ENCODE peak calls at places on chromosomes 11 and 22, in five cellular contexts. One of them, this sample, is unnamed. For H3K4me1, the result is how much of the 10 kb centered on the place peaks cover.

GRCh38 chr11:32094931-32095330 is 4.1 kb downstream of the RCN1 start:
- DNase-seq in IMR-90: no peak
- DNase-seq in prostate gland: no peak
- DNase-seq in small intestine: no peak
- DNase-seq in A549: no peak
- DNase-seq in this sample: no peak

GRCh38 chr11:70055444-70055843 is 22.7 kb upstream of the ANO1 start:
- DNase-seq in IMR-90: no peak
- DNase-seq in prostate gland: no peak
- DNase-seq in small intestine: no peak
- DNase-seq in A549: no peak
- DNase-seq in this sample: no peak

GRCh38 chr22:38267086-38267485 is 5.7 kb downstream of the TMEM184B start:
- DNase-seq in A549: no peak
- DNase-seq in IMR-90: peak
- DNase-seq in small intestine: no peak
- DNase-seq in prostate gland: no peak
- DNase-seq in this sample: no peak

GRCh38 chr11:1528710-1529109 is 42.1 kb upstream of the MOB2 start:
- DNase-seq in small intestine: no peak
- DNase-seq in prostate gland: no peak
- DNase-seq in A549: no peak
- DNase-seq in IMR-90: no peak
- DNase-seq in this sample: no peak

GRCh38 chr11:56642339-56642738 is at the start of gene OR5AP2:
- DNase-seq in small intestine: no peak
- DNase-seq in A549: no peak
- DNase-seq in IMR-90: no peak
- DNase-seq in prostate gland: no peak
- DNase-seq in this sample: no peak

GRCh38 chr11:11641581-11641980 is 19.8 kb upstream of the GALNT18 start:
- DNase-seq in prostate gland: no peak
- DNase-seq in A549: no peak
- DNase-seq in IMR-90: no peak
- DNase-seq in small intestine: no peak
- DNase-seq in this sample: no peak

GRCh38 chr11:60338053-60338452 is 11.0 kb downstream of the MS4A6E start:
- DNase-seq in small intestine: no peak
- DNase-seq in IMR-90: no peak
- DNase-seq in A549: no peak
- DNase-seq in prostate gland: no peak
- DNase-seq in this sample: no peak

GRCh38 chr11:92475824-92476223 is 251.2 kb downstream of the FAT3 start:
- DNase-seq in IMR-90: no peak
- DNase-seq in small intestine: no peak
- DNase-seq in prostate gland: no peak
- DNase-seq in A549: no peak
- DNase-seq in this sample: no peak

GRCh38 chr11:9974375-9974774 is 310.5 kb downstream of the SWAP70 start:
- DNase-seq in A549: no peak
- DNase-seq in prostate gland: no peak
- DNase-seq in IMR-90: no peak
- DNase-seq in small intestine: no peak
- DNase-seq in this sample: no peak

GRCh38 chr11:117585631-117586030 is 211.4 kb downstream of the DSCAML1 start:
- DNase-seq in small intestine: no peak
- DNase-seq in A549: no peak
- DNase-seq in IMR-90: no peak
- DNase-seq in prostate gland: no peak
- DNase-seq in this sample: no peak

GRCh38 chr11:117586392-117586791 is 210.6 kb downstream of the DSCAML1 start:
- DNase-seq in prostate gland: no peak
- DNase-seq in IMR-90: no peak
- DNase-seq in small intestine: no peak
- DNase-seq in A549: no peak
- DNase-seq in this sample: no peak

GRCh38 chr11:117582491-117582890 is 214.5 kb downstream of the DSCAML1 start:
- DNase-seq in A549: no peak
- DNase-seq in small intestine: no peak
- DNase-seq in prostate gland: no peak
- DNase-seq in IMR-90: no peak
- DNase-seq in this sample: no peak

GRCh38 chr11:117583063-117583801 is 213.8 kb downstream of the DSCAML1 start:
- DNase-seq in prostate gland: no peak
- DNase-seq in small intestine: no peak
- DNase-seq in A549: no peak
- DNase-seq in IMR-90: no peak
- DNase-seq in this sample: no peak

GRCh38 chr11:117584056-117584830 is 212.8 kb downstream of the DSCAML1 start:
- DNase-seq in prostate gland: no peak
- DNase-seq in small intestine: peak
- DNase-seq in A549: no peak
- DNase-seq in IMR-90: peak
- DNase-seq in this sample: no peak
- H3K27ac ChIP-seq in prostate gland: no peak
- H3K27ac ChIP-seq in small intestine: no peak
- H3K27ac ChIP-seq in A549: no peak
- H3K27ac ChIP-seq in IMR-90: no peak
- H3K27ac ChIP-seq in this sample: no peak

GRCh38 chr11:106082096-106082495 is 4.6 kb downstream of the AASDHPPT start:
- DNase-seq in A549: no peak
- DNase-seq in small intestine: no peak
- DNase-seq in prostate gland: no peak
- DNase-seq in IMR-90: no peak
- DNase-seq in this sample: no peak
- H3K4me1 ChIP-seq in A549: under half
- H3K4me1 ChIP-seq in small intestine: under half
- H3K4me1 ChIP-seq in prostate gland: under half
- H3K4me1 ChIP-seq in IMR-90: under half
- H3K4me1 ChIP-seq in this sample: under half

GRCh38 chr11:44709966-44710365 is 16.8 kb upstream of the TSPAN18 start:
- DNase-seq in prostate gland: no peak
- DNase-seq in A549: no peak
- DNase-seq in small intestine: no peak
- DNase-seq in IMR-90: peak
- DNase-seq in this sample: no peak
- H3K4me3 ChIP-seq in prostate gland: no peak
- H3K4me3 ChIP-seq in A549: no peak
- H3K4me3 ChIP-seq in small intestine: no peak
- H3K4me3 ChIP-seq in IMR-90: no peak
- H3K4me3 ChIP-seq in this sample: no peak

DNA sequence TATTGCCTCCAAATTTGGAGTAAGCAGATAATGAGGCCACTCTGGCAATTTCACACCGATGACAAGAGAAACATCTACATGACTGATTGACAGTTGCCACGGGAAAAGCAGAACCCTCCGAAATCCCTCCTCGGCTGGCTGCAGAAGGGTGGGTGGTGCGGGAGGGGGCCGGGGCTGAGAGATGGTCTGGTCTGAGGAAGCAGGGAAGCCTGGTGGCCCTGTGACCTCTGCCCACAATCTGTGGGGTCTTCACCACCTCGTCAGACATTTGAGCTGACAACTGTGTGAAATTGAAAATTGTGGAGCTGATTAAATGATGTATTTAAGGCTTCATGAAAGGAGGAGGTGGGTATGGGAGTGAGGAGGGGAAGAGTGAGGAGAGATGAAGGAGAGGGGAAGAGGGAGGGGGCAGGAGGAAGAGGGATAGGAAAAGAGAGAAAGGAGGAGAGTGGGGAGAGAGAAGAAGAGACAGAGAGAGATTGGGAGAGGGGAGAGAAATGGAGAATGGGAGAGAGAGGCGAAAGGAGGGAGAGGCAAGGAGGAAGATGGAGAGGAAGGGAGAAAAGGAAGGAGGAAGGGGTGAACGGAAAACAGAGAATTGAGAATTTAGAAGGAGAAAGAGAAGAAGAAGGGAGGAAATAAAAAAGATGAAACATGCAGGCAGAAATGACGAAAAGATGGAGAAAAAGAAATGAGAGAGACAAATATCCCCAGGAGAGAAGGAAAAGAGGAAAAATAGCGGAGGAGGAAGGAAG is 503.0 kb downstream of the MN1 start:
- DNase-seq in IMR-90: no peak
- DNase-seq in prostate gland: no peak
- DNase-seq in A549: no peak
- DNase-seq in small intestine: no peak
- DNase-seq in this sample: no peak
- H3K27ac ChIP-seq in IMR-90: no peak
- H3K27ac ChIP-seq in prostate gland: no peak
- H3K27ac ChIP-seq in A549: peak
- H3K27ac ChIP-seq in small intestine: no peak
- H3K27ac ChIP-seq in this sample: no peak

DNA sequence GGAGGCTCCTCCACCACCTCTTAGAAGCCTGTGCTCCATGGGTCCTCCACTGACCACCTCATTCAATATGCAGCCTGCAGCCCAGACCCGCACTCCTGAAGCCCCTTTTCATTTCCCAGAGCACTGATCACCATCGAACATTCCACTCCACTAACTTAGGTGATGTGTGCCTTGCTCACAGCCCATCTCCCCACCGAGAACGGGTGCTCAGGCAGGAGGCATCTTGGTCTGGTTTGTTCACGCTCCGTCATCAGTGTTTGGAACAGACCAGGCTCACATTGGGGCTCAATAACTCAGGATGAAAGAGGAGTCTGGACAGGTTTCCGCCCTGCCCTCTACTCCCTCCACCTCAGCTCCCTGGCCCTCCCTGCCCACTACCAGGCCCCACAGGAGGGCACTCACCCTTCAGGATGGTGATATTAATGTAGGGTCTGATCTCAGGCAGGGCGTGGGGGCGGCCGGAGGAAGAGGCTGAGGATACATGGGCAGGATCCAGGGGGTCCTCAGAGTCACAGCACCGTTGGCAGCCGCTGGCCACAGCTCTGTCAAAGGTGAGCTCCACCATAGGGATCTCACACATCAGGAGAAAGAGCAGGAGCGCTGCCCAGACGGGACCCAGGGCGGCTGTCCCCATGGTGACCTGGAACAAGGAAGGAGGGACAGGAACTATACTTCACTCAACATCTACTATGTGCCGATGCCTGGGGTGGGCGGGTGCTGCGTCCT is 3.1 kb downstream of the C1QTNF6 start:
- DNase-seq in prostate gland: no peak
- DNase-seq in A549: no peak
- DNase-seq in small intestine: no peak
- DNase-seq in IMR-90: no peak
- DNase-seq in this sample: no peak
- H3K4me1 ChIP-seq in prostate gland: under half
- H3K4me1 ChIP-seq in A549: half or more
- H3K4me1 ChIP-seq in small intestine: under half
- H3K4me1 ChIP-seq in IMR-90: under half
- H3K4me1 ChIP-seq in this sample: under half

This sample was measured in naive thymus-derived CD4-positive, alpha-beta T cell.